ENCODE peak calls at places on chromosomes 13 and 19, in nine cellular contexts. W is HFFc6; I is NCI-H2029; V is amygdala; P is activated naive CD8-positive, alpha-beta T cell treated with anti-CD3 and anti-CD28 coated beads, Interleukin-2, amount 50 U/mL, for 16 hours; A is activated CD4-positive, CD25-positive, alpha-beta regulatory T cell treated with anti-CD3 and anti-CD28 coated beads, Interleukin-2, amount 50 U/mL, for 16 hours; E is AG10803; K is T-helper 1 cell; C is T-cell. T is an unnamed sample.

GRCh38 chr13:94063096-94063495 is 416.4 kb downstream of the DCT start:
- DNase-seq in C (no peak), A (no peak), W (no peak), V (no peak), E (peak), K (no peak), I (no peak), P (no peak), T (no peak)

GRCh38 chr13:39789451-39789850 is 134.0 kb downstream of the COG6 start:
- DNase-seq in W (no peak), E (no peak), A (no peak), P (no peak), I (no peak), K (no peak), C (no peak), V (no peak), T (no peak)

GRCh38 chr19:39133431-39134270 is 8.1 kb downstream of the PAK4 start:
- DNase-seq in K (no peak), A (no peak), E (no peak), C (no peak), W (no peak), P (no peak), I (no peak), V (no peak), T (no peak)

GRCh38 chr19:45768644-45769053 is 403 bp downstream of the SIX5 start:
- DNase-seq in P (no peak), C (peak), A (no peak), V (no peak), I (peak), W (no peak), K (no peak), E (peak), T (no peak)

GRCh38 chr13:50915562-50915961 is 6.0 kb downstream of the RNASEH2B start:
- DNase-seq in A (no peak), K (no peak), I (no peak), V (no peak), P (no peak), C (no peak), E (no peak), W (no peak), T (no peak)

GRCh38 chr19:48833977-48834376 is 2.3 kb downstream of the HSD17B14 start:
- DNase-seq in E (no peak), V (no peak), W (no peak), P (no peak), I (no peak), K (no peak), C (no peak), A (no peak), T (no peak)

GRCh38 chr13:74136089-74136658 is 2.0 kb upstream of the KLF12 start:
- DNase-seq in P (no peak), C (peak), A (no peak), V (no peak), W (peak), K (peak), E (peak), I (no peak), T (no peak)

GRCh38 chr13:66400292-66400691 is 829.8 kb downstream of the PCDH9 start:
- DNase-seq in V (no peak), A (no peak), P (no peak), K (no peak), E (no peak), W (no peak), I (no peak), C (no peak), T (no peak)

GRCh38 chr13:24133396-24133795 is 27.1 kb upstream of the SPATA13 start:
- DNase-seq in E (no peak), I (no peak), K (no peak), C (no peak), W (no peak), A (no peak), P (no peak), V (no peak), T (no peak)

GRCh38 chr19:7550987-7551761 is 15.7 kb downstream of the PNPLA6 start:
- DNase-seq in I (peak), E (no peak), P (no peak), A (no peak), K (no peak), W (no peak), V (peak), C (no peak), T (no peak)

GRCh38 chr19:35601971-35602370 is 10.6 kb upstream of the HAUS5 start:
- DNase-seq in A (no peak), C (no peak), K (no peak), W (no peak), E (no peak), P (no peak), V (no peak), I (no peak), T (no peak)

GRCh38 chr19:10699650-10700335 is 1.4 kb upstream of the QTRT1 start:
- DNase-seq in E (peak), W (peak), V (no peak), A (peak), I (peak), C (peak), K (peak), P (peak), T (no peak)

GRCh38 chr13:43360911-43361605 is 337.7 kb downstream of the DNAJC15 start:
- DNase-seq in W (no peak), V (no peak), C (no peak), I (no peak), E (no peak), P (no peak), A (no peak), K (no peak), T (no peak)

GRCh38 chr19:41398042-41398403 is 405 bp downstream of the BCKDHA start:
- DNase-seq in W (no peak), C (no peak), I (no peak), K (no peak), P (no peak), E (peak), A (no peak), V (no peak), T (no peak)

GRCh38 chr19:38514812-38515633 is 81.5 kb downstream of the RYR1 start:
- DNase-seq in E (peak), I (peak), C (peak), K (peak), A (peak), W (peak), P (peak), V (peak), T (no peak)

GRCh38 chr19:3591876-3592613 is 6.8 kb downstream of the GIPC3 start:
- DNase-seq in P (no peak), E (no peak), V (no peak), K (no peak), W (no peak), A (no peak), I (no peak), C (no peak), T (no peak)

GRCh38 chr13:50994651-50995050 is 85.1 kb downstream of the RNASEH2B start:
- DNase-seq in W (no peak), E (no peak), A (no peak), I (no peak), C (no peak), V (no peak), K (no peak), P (no peak), T (no peak)

GRCh38 chr13:40149611-40150283 is 494.3 kb downstream of the COG6 start:
- DNase-seq in E (peak), K (no peak), C (no peak), A (no peak), W (peak), P (no peak), V (no peak), I (no peak), T (no peak)

GRCh38 chr13:66087149-66087780 is 1142.9 kb downstream of the PCDH9 start:
- DNase-seq in K (no peak), A (no peak), W (no peak), I (no peak), V (no peak), P (no peak), E (no peak), C (no peak), T (no peak)

GRCh38 chr13:28324181-28324789 is 170.6 kb downstream of the FLT1 start:
- DNase-seq in V (peak), C (peak), I (peak), E (peak), K (peak), A (peak), W (peak), P (peak), T (peak)

GRCh38 chr13:99386495-99386894 is 79.3 kb upstream of the GPR183 start:
- DNase-seq in E (no peak), W (no peak), P (no peak), C (no peak), K (no peak), A (no peak), I (no peak), V (no peak), T (no peak)

T was measured in SW 1271.